ENCODE peak calls at places on chromosome 18, in nine cellular contexts. J, G, R, B, Z, E, C, X and I are unnamed samples.

GRCh38 chr18:73975266-73975665 is 172.4 kb downstream of the FBXO15 start:
- DNase-seq in J (no peak), G (no peak), R (no peak), B (no peak), Z (no peak), E (no peak), C (no peak), X (no peak), I (no peak)

GRCh38 chr18:7618821-7619410 is 51.8 kb downstream of the PTPRM start:
- DNase-seq in J (no peak), G (no peak), R (no peak), B (no peak), Z (no peak), E (no peak), C (no peak), X (no peak), I (no peak)

GRCh38 chr18:11047156-11047555 is 102.2 kb downstream of the PIEZO2 start:
- DNase-seq in J (peak), G (no peak), R (no peak), B (no peak), Z (no peak), E (no peak), C (no peak), X (no peak), I (no peak)

GRCh38 chr18:55402731-55403405 is 185.1 kb downstream of the TCF4 start:
- DNase-seq in J (no peak), G (no peak), R (no peak), B (no peak), Z (no peak), E (no peak), C (no peak), X (no peak), I (no peak)

GRCh38 chr18:9392726-9393125 is 58.2 kb downstream of the TWSG1 start:
- DNase-seq in J (no peak), G (no peak), R (no peak), B (no peak), Z (no peak), E (no peak), C (no peak), X (no peak), I (no peak)

GRCh38 chr18:27967938-27968803 is 208.8 kb downstream of the CDH2 start:
- DNase-seq in J (peak), G (no peak), R (no peak), B (no peak), Z (no peak), E (no peak), C (no peak), X (no peak), I (no peak)

GRCh38 chr18:63237911-63238710 is 81.5 kb downstream of the BCL2 start:
- DNase-seq in J (peak), G (no peak), R (peak), B (peak), Z (peak), E (no peak), C (no peak), X (no peak), I (no peak)

GRCh38 chr18:23291456-23292205 is 156.3 kb downstream of the CABLES1 start:
- DNase-seq in J (no peak), G (no peak), R (no peak), B (no peak), Z (no peak), E (no peak), C (no peak), X (no peak), I (no peak)

GRCh38 chr18:40046596-40046995 is 1908.4 kb upstream of the PIK3C3 start:
- DNase-seq in J (no peak), G (no peak), R (no peak), B (no peak), Z (no peak), E (no peak), C (no peak), X (no peak), I (no peak)

GRCh38 chr18:6929370-6930102 is 188.1 kb downstream of the LAMA1 start:
- DNase-seq in J (no peak), G (peak), R (no peak), B (peak), Z (no peak), E (no peak), C (no peak), X (no peak), I (no peak)

GRCh38 chr18:21315741-21316187 is 73.7 kb downstream of the GREB1L start:
- DNase-seq in J (peak), G (no peak), R (no peak), B (peak), Z (no peak), E (no peak), C (peak), X (no peak), I (no peak)

GRCh38 chr18:24370120-24370519 is 27.5 kb downstream of the OSBPL1A start:
- DNase-seq in J (no peak), G (no peak), R (no peak), B (no peak), Z (no peak), E (no peak), C (no peak), X (no peak), I (no peak)

GRCh38 chr18:71951021-71951420 is 593.1 kb downstream of the CBLN2 start:
- DNase-seq in J (no peak), G (no peak), R (no peak), B (no peak), Z (no peak), E (no peak), C (no peak), X (no peak), I (no peak)

GRCh38 chr18:75192899-75193298 is 16.0 kb downstream of the PTGR3 start:
- DNase-seq in J (no peak), G (no peak), R (no peak), B (no peak), Z (no peak), E (no peak), C (no peak), X (no peak), I (no peak)

GRCh38 chr18:75089748-75090327 is 119.1 kb downstream of the PTGR3 start:
- DNase-seq in J (no peak), G (no peak), R (no peak), B (peak), Z (no peak), E (no peak), C (no peak), X (no peak), I (no peak)

GRCh38 chr18:11114653-11115052 is 34.7 kb downstream of the PIEZO2 start:
- DNase-seq in J (peak), G (no peak), R (no peak), B (no peak), Z (no peak), E (no peak), C (no peak), X (no peak), I (no peak)

GRCh38 chr18:78526923-78527775 is 452.5 kb upstream of the SALL3 start:
- DNase-seq in J (no peak), G (no peak), R (no peak), B (peak), Z (no peak), E (no peak), C (no peak), X (no peak), I (no peak)

GRCh38 chr18:36843199-36843598 is 14.3 kb downstream of the KIAA1328 start:
- DNase-seq in J (no peak), G (no peak), R (no peak), B (no peak), Z (no peak), E (no peak), C (no peak), X (no peak), I (no peak)

GRCh38 chr18:5628512-5629255 is 84.9 kb upstream of the EPB41L3 start:
- DNase-seq in J (no peak), G (peak), R (peak), B (peak), Z (no peak), E (no peak), C (peak), X (no peak), I (no peak)

GRCh38 chr18:41849632-41850031 is 105.4 kb upstream of the PIK3C3 start:
- DNase-seq in J (no peak), G (no peak), R (no peak), B (no peak), Z (no peak), E (no peak), C (no peak), X (no peak), I (no peak)

GRCh38 chr18:68083131-68083530 is 566.6 kb upstream of the DSEL start:
- DNase-seq in J (no peak), G (no peak), R (no peak), B (no peak), Z (no peak), E (no peak), C (no peak), X (no peak), I (no peak)

GRCh38 chr18:35715139-35715538 is 133.6 kb downstream of the GALNT1 start:
- DNase-seq in J (no peak), G (no peak), R (no peak), B (no peak), Z (no peak), E (no peak), C (no peak), X (no peak), I (no peak)

GRCh38 chr18:76357585-76358265 is 137.3 kb downstream of the ZNF516 start:
- DNase-seq in J (no peak), G (no peak), R (no peak), B (no peak), Z (no peak), E (no peak), C (no peak), X (no peak), I (no peak)

GRCh38 chr18:73742959-73743358 is 404.7 kb downstream of the FBXO15 start:
- DNase-seq in J (no peak), G (no peak), R (no peak), B (no peak), Z (no peak), E (no peak), C (no peak), X (no peak), I (no peak)